ENCODE peak calls at places on chromosomes 6 and 20, in six cellular contexts. M, C, H, O, X and Z are unnamed samples.

GRCh38 chr20:1429143-1429728 is 36.4 kb upstream of the FKBP1A start:
- DNase-seq in X (no peak), C (no peak), H (no peak), O (no peak), M (no peak), Z (no peak)

GRCh38 chr6:137313928-137314855 is 95.0 kb upstream of the IFNGR1 start:
- DNase-seq in C (peak; percentile 80), O (no peak), X (peak; percentile 64), M (peak; percentile 55), H (peak; percentile 28), Z (peak; percentile 72)

GRCh38 chr6:163780993-163781392 is 366.5 kb downstream of the QKI start:
- DNase-seq in O (no peak), M (peak; percentile 15), H (no peak), C (no peak), X (peak; percentile 11), Z (no peak)

GRCh38 chr6:145025488-145025887 is 709.8 kb downstream of the EPM2A start:
- DNase-seq in H (no peak), M (no peak), X (no peak), C (no peak), O (no peak), Z (no peak)

GRCh38 chr6:138115877-138116660 is 8.8 kb upstream of the PERP start:
- DNase-seq in H (peak; percentile 93), M (peak; percentile 54), O (no peak), C (peak; percentile 77), X (peak; percentile 74), Z (peak; percentile 75)

GRCh38 chr20:46073443-46073842 is 16.3 kb downstream of the NCOA5 start:
- DNase-seq in X (no peak), M (no peak), O (no peak), H (no peak), C (no peak), Z (no peak)

GRCh38 chr6:21845018-21845417 is 251.5 kb downstream of the SOX4 start:
- DNase-seq in C (no peak), O (no peak), X (no peak), M (no peak), H (no peak), Z (no peak)

GRCh38 chr6:250676-251075 is 41.6 kb upstream of the DUSP22 start:
- DNase-seq in O (no peak), H (no peak), X (no peak), C (no peak), M (no peak), Z (no peak)

GRCh38 chr6:134003542-134003951 is 48.9 kb downstream of the SLC2A12 start:
- DNase-seq in M (no peak), X (peak; percentile 48), H (no peak), C (no peak), O (no peak), Z (no peak)

GRCh38 chr20:20953738-20954657 is 152.2 kb downstream of the LINC00237 start:
- DNase-seq in X (no peak), O (no peak), C (no peak), H (no peak), M (no peak), Z (peak; percentile 71)

GRCh38 chr6:127343753-127344659 is 597 bp upstream of the ECHDC1 start:
- DNase-seq in C (peak; percentile 68), O (no peak), M (peak; percentile 3), X (peak; percentile 79), H (no peak), Z (peak; percentile 55)

GRCh38 chr6:72999995-73000394 is 225.3 kb downstream of the KHDC1L start:
- DNase-seq in X (no peak), M (no peak), C (no peak), H (no peak), O (no peak), Z (no peak)
- H2BK120ac ChIP-seq in X (no peak overlapping the region), M (no peak overlapping the region), C (no peak overlapping the region), H (no peak overlapping the region), O (no peak overlapping the region), Z (no peak overlapping the region)

DNA sequence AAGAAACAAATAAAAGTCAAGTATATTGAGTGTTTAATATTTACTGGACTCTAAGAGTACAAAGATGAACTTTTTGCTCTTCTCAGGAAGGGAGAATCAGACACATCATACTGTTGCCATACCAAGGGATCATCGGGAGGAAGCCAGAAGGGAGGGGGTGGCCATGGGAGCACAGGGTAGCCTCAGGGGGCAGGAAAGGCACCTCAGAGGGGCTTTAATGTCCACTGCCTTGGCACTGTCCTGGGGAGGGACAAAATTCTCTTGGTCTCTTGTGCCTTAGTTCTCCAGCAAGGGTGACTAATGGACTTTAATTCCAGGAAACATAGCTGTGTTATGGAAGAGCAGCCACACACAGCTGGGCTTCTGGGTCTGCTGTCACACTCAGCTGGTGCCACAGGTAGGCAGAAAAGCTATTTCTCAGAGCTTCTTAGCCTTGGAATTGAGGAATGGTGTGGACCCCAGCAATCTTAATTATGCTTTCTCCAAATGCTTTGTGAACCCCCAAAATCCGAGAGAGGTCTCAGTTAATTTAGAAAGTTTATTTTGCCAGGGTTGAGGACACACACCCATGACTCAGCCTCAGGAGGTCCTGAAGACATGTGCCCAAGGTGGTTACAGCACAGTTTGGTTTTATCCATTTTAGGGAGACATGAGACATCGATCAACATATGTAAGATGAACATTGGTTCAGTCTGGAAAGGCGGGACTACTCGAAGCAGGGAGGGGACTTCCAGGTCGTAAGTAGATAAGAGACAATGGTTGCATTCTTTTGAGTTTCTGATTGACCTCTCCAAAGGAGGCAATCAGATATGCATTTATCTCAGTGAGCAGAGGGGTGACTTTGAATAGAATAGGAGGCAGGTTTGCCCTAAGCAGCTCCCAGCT is 53.2 kb downstream of the MRAP2 start:
- DNase-seq in X (no peak), O (no peak), M (no peak), C (no peak), H (no peak), Z (peak; percentile 94)
- H3K4me3 ChIP-seq in X (no peak overlapping the region), O (no peak overlapping the region), M (no peak overlapping the region), C (no peak overlapping the region), H (no peak overlapping the region), Z (no peak overlapping the region)

GRCh38 chr6:142868917-142869316 is 76.1 kb downstream of the HIVEP2 start:
- DNase-seq in O (no peak), M (no peak), H (peak; percentile 22), X (no peak), C (no peak), Z (peak; percentile 63)

GRCh38 chr6:142870787-142871371 is 74.1 kb downstream of the HIVEP2 start:
- DNase-seq in M (no peak), C (no peak), H (no peak), O (no peak), X (no peak), Z (no peak)

GRCh38 chr6:142874676-142875075 is 70.3 kb downstream of the HIVEP2 start:
- DNase-seq in H (peak; percentile 41), C (no peak), M (no peak), X (no peak), O (no peak), Z (peak; percentile 93)

GRCh38 chr6:142871910-142872331 is 73.1 kb downstream of the HIVEP2 start:
- DNase-seq in O (no peak), H (no peak), C (peak; percentile 94), X (peak; percentile 96), M (no peak), Z (no peak)

GRCh38 chr6:142872376-142872775 is 72.6 kb downstream of the HIVEP2 start:
- DNase-seq in X (peak; percentile 52), M (no peak), O (no peak), H (no peak), C (no peak), Z (no peak)
- H2BK120ac ChIP-seq in X (peak overlapping the region; percentile 35), M (no peak overlapping the region), O (no peak overlapping the region), H (no peak overlapping the region), C (no peak overlapping the region), Z (no peak overlapping the region)

GRCh38 chr6:42103753-42104094 is 38.7 kb downstream of the C6orf132 start:
- DNase-seq in X (no peak), O (no peak), M (no peak), H (no peak), C (no peak), Z (no peak)

GRCh38 chr6:42105714-42106662 is 36.4 kb downstream of the C6orf132 start:
- DNase-seq in O (no peak), C (no peak), X (no peak), M (no peak), H (no peak), Z (no peak)

GRCh38 chr6:42106663-42107023 is 35.8 kb downstream of the C6orf132 start:
- DNase-seq in O (no peak), C (no peak), H (no peak), X (no peak), M (no peak), Z (no peak)

GRCh38 chr6:42104095-42104806 is 38.2 kb downstream of the C6orf132 start:
- DNase-seq in X (no peak), M (peak; percentile 69), H (peak; percentile 20), O (peak; percentile 51), C (peak; percentile 72), Z (peak; percentile 88)

GRCh38 chr6:42104807-42105713 is 37.4 kb downstream of the C6orf132 start:
- DNase-seq in H (no peak), X (no peak), C (no peak), M (no peak), O (no peak), Z (peak; percentile 55)
- H3K4me3 ChIP-seq in H (no peak overlapping the region), X (no peak overlapping the region), C (peak overlapping the region; percentile 62), M (no peak overlapping the region), O (peak overlapping the region; percentile 26), Z (no peak overlapping the region)

GRCh38 chr6:7138111-7138510 is 30.4 kb downstream of the RREB1 start:
- DNase-seq in X (no peak), M (no peak), O (no peak), H (no peak), C (no peak), Z (no peak)
- H2BK120ac ChIP-seq in X (no peak overlapping the region), M (no peak overlapping the region), O (no peak overlapping the region), H (no peak overlapping the region), C (no peak overlapping the region), Z (no peak overlapping the region)

DNA sequence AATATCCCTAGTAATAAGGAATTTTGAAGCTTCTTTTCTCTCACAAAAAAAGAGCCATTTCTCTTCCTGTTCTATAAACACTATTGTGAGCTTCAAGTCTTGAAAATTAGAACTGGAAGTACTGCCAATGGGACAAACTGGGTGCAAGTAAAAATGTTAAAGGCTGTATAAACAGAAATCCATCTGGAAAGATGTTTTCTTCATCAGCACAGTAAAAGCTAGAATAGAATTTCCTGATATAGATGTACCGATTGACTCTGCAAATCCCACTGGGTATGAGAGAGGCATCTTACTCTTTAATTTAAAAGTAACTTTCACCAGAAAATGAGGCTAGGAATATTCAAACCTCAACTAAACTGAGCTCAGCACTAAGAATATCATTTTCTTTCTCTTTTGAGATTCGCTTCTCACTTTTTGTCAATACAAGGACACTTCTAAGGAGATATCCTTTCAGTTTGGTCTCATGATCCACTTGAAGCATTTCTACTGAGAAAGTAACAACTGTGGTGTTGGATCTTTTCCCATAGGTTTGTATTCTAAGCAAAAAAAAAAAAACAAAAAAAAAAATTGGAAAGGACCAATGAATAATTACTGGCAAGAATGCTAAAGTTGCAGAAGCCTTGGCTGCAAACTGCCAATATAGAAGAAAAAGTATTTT is 169.0 kb upstream of the PRDM1 start:
- DNase-seq in X (no peak), C (no peak), O (no peak), M (no peak), H (no peak), Z (no peak)
- H3K4me3 ChIP-seq in X (no peak overlapping the region), C (no peak overlapping the region), O (no peak overlapping the region), M (no peak overlapping the region), H (no peak overlapping the region), Z (no peak overlapping the region)

GRCh38 chr20:31722388-31723281 is at the start of gene BCL2L1:
- DNase-seq in O (no peak), M (peak; percentile 77), X (peak; percentile 82), H (peak; percentile 77), C (peak; percentile 95), Z (peak; percentile 93)
- H2BK120ac ChIP-seq in O (peak within 1 kb of the TSS; percentile 96), M (peak within 1 kb of the TSS; percentile 62), X (peak within 1 kb of the TSS; percentile 90), H (peak within 1 kb of the TSS; percentile 99), C (peak within 1 kb of the TSS; percentile 100), Z (peak within 1 kb of the TSS; percentile 66)